ENCODE peak calls at places on chromosome 16, in five cellular contexts. One of them, this sample, is unnamed.

GRCh38 chr16:83882118-83882879 is 16.6 kb upstream of the MLYCD start:
- DNase-seq in H9: no peak
- DNase-seq in uterus: no peak
- DNase-seq in breast epithelium: no peak
- DNase-seq in colonic mucosa: no peak
- DNase-seq in this sample: no peak

GRCh38 chr16:81860867-81861266 is 81.8 kb downstream of the PLCG2 start:
- DNase-seq in H9: no peak
- DNase-seq in uterus: no peak
- DNase-seq in breast epithelium: no peak
- DNase-seq in colonic mucosa: no peak
- DNase-seq in this sample: no peak

GRCh38 chr16:31008154-31008950 is 2.1 kb downstream of the STX1B start:
- DNase-seq in H9: no peak
- DNase-seq in uterus: no peak
- DNase-seq in breast epithelium: no peak
- DNase-seq in colonic mucosa: no peak
- DNase-seq in this sample: no peak

GRCh38 chr16:54447606-54448440 is 161.2 kb upstream of the IRX3 start:
- DNase-seq in H9: no peak
- DNase-seq in uterus: no peak
- DNase-seq in breast epithelium: no peak
- DNase-seq in colonic mucosa: no peak
- DNase-seq in this sample: no peak

GRCh38 chr16:21101631-21102420 is 48.8 kb downstream of the DNAH3 start:
- DNase-seq in H9: peak
- DNase-seq in uterus: no peak
- DNase-seq in breast epithelium: no peak
- DNase-seq in colonic mucosa: no peak
- DNase-seq in this sample: no peak

GRCh38 chr16:76441391-76441790 is 164.2 kb downstream of the CNTNAP4 start:
- DNase-seq in H9: no peak
- DNase-seq in uterus: no peak
- DNase-seq in breast epithelium: no peak
- DNase-seq in colonic mucosa: no peak
- DNase-seq in this sample: no peak

GRCh38 chr16:12217341-12217740 is 240.8 kb downstream of the SNX29 start:
- DNase-seq in H9: no peak
- DNase-seq in uterus: no peak
- DNase-seq in breast epithelium: no peak
- DNase-seq in colonic mucosa: no peak
- DNase-seq in this sample: no peak

GRCh38 chr16:24758986-24759385 is 29.5 kb downstream of the TNRC6A start:
- DNase-seq in H9: no peak
- DNase-seq in uterus: no peak
- DNase-seq in breast epithelium: no peak
- DNase-seq in colonic mucosa: no peak
- DNase-seq in this sample: no peak

GRCh38 chr16:64311241-64311640 is 810.6 kb downstream of the CDH11 start:
- DNase-seq in H9: no peak
- DNase-seq in uterus: no peak
- DNase-seq in breast epithelium: no peak
- DNase-seq in colonic mucosa: no peak
- DNase-seq in this sample: no peak

GRCh38 chr16:391885-392335 is 5.1 kb upstream of the NME4 start:
- DNase-seq in H9: peak
- DNase-seq in uterus: no peak
- DNase-seq in breast epithelium: no peak
- DNase-seq in colonic mucosa: peak
- DNase-seq in this sample: peak

GRCh38 chr16:29765167-29766032 is 12.7 kb upstream of the ZG16 start:
- DNase-seq in H9: no peak
- DNase-seq in uterus: no peak
- DNase-seq in breast epithelium: no peak
- DNase-seq in colonic mucosa: peak
- DNase-seq in this sample: no peak

GRCh38 chr16:72715267-72715666 is 332.7 kb downstream of the ZFHX3 start:
- DNase-seq in H9: no peak
- DNase-seq in uterus: no peak
- DNase-seq in breast epithelium: no peak
- DNase-seq in colonic mucosa: no peak
- DNase-seq in this sample: no peak

GRCh38 chr16:26672206-26672605 is 394.5 kb upstream of the C16orf82 start:
- DNase-seq in H9: no peak
- DNase-seq in uterus: no peak
- DNase-seq in breast epithelium: no peak
- DNase-seq in colonic mucosa: no peak
- DNase-seq in this sample: no peak

GRCh38 chr16:69748694-69749345 is 5.9 kb downstream of the NOB1 start:
- DNase-seq in H9: no peak
- DNase-seq in uterus: no peak
- DNase-seq in breast epithelium: no peak
- DNase-seq in colonic mucosa: no peak
- DNase-seq in this sample: no peak

GRCh38 chr16:78505544-78506371 is 406.3 kb downstream of the WWOX start:
- DNase-seq in H9: peak
- DNase-seq in uterus: peak
- DNase-seq in breast epithelium: peak
- DNase-seq in colonic mucosa: peak
- DNase-seq in this sample: peak

GRCh38 chr16:61926766-61927165 is 109.5 kb downstream of the CDH8 start:
- DNase-seq in H9: no peak
- DNase-seq in uterus: no peak
- DNase-seq in breast epithelium: no peak
- DNase-seq in colonic mucosa: no peak
- DNase-seq in this sample: no peak

GRCh38 chr16:24114876-24115275 is 141.3 kb upstream of the CACNG3 start:
- DNase-seq in H9: no peak
- DNase-seq in uterus: no peak
- DNase-seq in breast epithelium: no peak
- DNase-seq in colonic mucosa: no peak
- DNase-seq in this sample: no peak

GRCh38 chr16:56259425-56259779 is 68.1 kb downstream of the GNAO1 start:
- DNase-seq in H9: no peak
- DNase-seq in uterus: no peak
- DNase-seq in breast epithelium: no peak
- DNase-seq in colonic mucosa: no peak
- DNase-seq in this sample: no peak

GRCh38 chr16:1093284-1094123 is 2.5 kb downstream of the C1QTNF8 start:
- DNase-seq in H9: peak
- DNase-seq in uterus: no peak
- DNase-seq in breast epithelium: no peak
- DNase-seq in colonic mucosa: no peak
- DNase-seq in this sample: no peak

GRCh38 chr16:57187508-57187854 is 1.4 kb downstream of the RSPRY1 start:
- DNase-seq in H9: no peak
- DNase-seq in uterus: no peak
- DNase-seq in breast epithelium: no peak
- DNase-seq in colonic mucosa: no peak
- DNase-seq in this sample: no peak

GRCh38 chr16:49698931-49699715 is 156.8 kb downstream of the ZNF423 start:
- DNase-seq in H9: no peak
- DNase-seq in uterus: peak
- DNase-seq in breast epithelium: no peak
- DNase-seq in colonic mucosa: no peak
- DNase-seq in this sample: peak

GRCh38 chr16:29029168-29029994 is 44.5 kb downstream of the LAT start:
- DNase-seq in H9: peak
- DNase-seq in uterus: no peak
- DNase-seq in breast epithelium: peak
- DNase-seq in colonic mucosa: peak
- DNase-seq in this sample: peak

GRCh38 chr16:69494993-69495392 is 70.6 kb downstream of the CYB5B start:
- DNase-seq in H9: peak
- DNase-seq in uterus: no peak
- DNase-seq in breast epithelium: no peak
- DNase-seq in colonic mucosa: peak
- DNase-seq in this sample: no peak

GRCh38 chr16:23903001-23903414 is 67.2 kb downstream of the PRKCB start:
- DNase-seq in H9: no peak
- DNase-seq in uterus: no peak
- DNase-seq in breast epithelium: no peak
- DNase-seq in colonic mucosa: no peak
- DNase-seq in this sample: no peak

GRCh38 chr16:55030944-55031343 is 100.3 kb downstream of the IRX5 start:
- DNase-seq in H9: no peak
- DNase-seq in uterus: no peak
- DNase-seq in breast epithelium: no peak
- DNase-seq in colonic mucosa: no peak
- DNase-seq in this sample: no peak

GRCh38 chr16:69921125-69921524 is 30.0 kb upstream of the CLEC18A start:
- DNase-seq in H9: no peak
- DNase-seq in uterus: no peak
- DNase-seq in breast epithelium: no peak
- DNase-seq in colonic mucosa: no peak
- DNase-seq in this sample: no peak

DNA sequence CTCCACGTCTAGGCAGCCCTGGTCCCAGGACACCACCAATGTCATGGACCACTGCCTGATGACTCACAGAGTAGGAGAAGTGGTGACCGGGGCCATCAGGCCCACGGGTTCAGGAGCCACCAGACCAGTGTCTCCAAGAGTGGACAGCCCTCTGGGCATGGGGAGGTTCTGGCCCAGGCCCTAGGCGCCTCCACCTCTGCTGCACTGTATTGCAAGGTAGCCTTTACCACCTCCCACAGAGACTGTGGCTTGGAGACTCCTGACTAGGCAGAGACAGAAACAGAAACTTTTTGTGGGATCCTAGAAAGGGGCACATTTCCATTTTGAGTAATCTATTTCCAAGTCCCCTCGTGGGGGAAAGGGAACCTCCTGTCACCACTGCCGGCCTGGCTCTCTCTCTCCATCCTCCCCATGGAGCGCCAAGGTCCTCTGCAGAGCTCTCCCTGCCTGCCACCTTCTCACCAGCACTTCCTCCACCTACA is 2.9 kb downstream of the CDIP1 start:
- DNase-seq in H9: no peak
- DNase-seq in uterus: no peak
- DNase-seq in breast epithelium: no peak
- DNase-seq in colonic mucosa: no peak
- DNase-seq in this sample: no peak
- H3K27ac ChIP-seq in H9: no peak
- H3K27ac ChIP-seq in uterus: no peak
- H3K27ac ChIP-seq in breast epithelium: no peak
- H3K27ac ChIP-seq in colonic mucosa: no peak
- H3K27ac ChIP-seq in this sample: peak

GRCh38 chr16:89341697-89342694 is 124.5 kb downstream of the ZNF778 start:
- DNase-seq in H9: no peak
- DNase-seq in uterus: no peak
- DNase-seq in breast epithelium: no peak
- DNase-seq in colonic mucosa: no peak
- DNase-seq in this sample: no peak

GRCh38 chr16:89343501-89344291 is 126.2 kb downstream of the ZNF778 start:
- DNase-seq in H9: no peak
- DNase-seq in uterus: no peak
- DNase-seq in breast epithelium: no peak
- DNase-seq in colonic mucosa: peak
- DNase-seq in this sample: no peak

GRCh38 chr16:89344846-89345577 is 127.5 kb downstream of the ZNF778 start:
- DNase-seq in H9: no peak
- DNase-seq in uterus: no peak
- DNase-seq in breast epithelium: no peak
- DNase-seq in colonic mucosa: no peak
- DNase-seq in this sample: no peak

GRCh38 chr16:89345663-89346150 is 128.2 kb downstream of the ZNF778 start:
- DNase-seq in H9: no peak
- DNase-seq in uterus: no peak
- DNase-seq in breast epithelium: no peak
- DNase-seq in colonic mucosa: no peak
- DNase-seq in this sample: no peak

DNA sequence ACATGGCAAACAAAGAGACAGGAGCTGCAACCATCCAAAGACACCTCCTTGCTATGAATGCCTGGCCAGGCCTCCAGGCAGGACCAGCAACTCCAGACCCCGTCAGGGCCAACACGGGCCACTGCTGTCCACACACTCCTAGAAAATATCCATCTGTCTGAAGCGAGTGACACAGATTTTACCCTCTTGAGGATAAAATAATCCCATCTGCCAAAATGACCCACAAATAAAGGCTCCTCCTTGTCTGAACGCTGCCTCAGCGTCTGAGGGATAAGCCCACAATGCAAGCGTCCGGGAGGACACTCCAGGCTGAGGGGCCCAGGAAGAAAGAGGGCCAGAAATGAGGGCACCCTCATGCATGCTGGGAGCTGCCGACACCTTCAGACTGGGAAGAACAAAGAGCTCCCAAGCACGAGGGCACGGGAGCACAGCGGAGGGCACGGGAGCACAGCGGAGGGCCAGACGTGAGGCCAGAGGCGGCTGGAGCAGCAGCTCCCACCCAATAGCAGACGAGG is 126.9 kb downstream of the ZNF778 start:
- DNase-seq in H9: no peak
- DNase-seq in uterus: no peak
- DNase-seq in breast epithelium: no peak
- DNase-seq in colonic mucosa: no peak
- DNase-seq in this sample: no peak
- H3K27ac ChIP-seq in H9: no peak
- H3K27ac ChIP-seq in uterus: no peak
- H3K27ac ChIP-seq in breast epithelium: no peak
- H3K27ac ChIP-seq in colonic mucosa: peak
- H3K27ac ChIP-seq in this sample: no peak

DNA sequence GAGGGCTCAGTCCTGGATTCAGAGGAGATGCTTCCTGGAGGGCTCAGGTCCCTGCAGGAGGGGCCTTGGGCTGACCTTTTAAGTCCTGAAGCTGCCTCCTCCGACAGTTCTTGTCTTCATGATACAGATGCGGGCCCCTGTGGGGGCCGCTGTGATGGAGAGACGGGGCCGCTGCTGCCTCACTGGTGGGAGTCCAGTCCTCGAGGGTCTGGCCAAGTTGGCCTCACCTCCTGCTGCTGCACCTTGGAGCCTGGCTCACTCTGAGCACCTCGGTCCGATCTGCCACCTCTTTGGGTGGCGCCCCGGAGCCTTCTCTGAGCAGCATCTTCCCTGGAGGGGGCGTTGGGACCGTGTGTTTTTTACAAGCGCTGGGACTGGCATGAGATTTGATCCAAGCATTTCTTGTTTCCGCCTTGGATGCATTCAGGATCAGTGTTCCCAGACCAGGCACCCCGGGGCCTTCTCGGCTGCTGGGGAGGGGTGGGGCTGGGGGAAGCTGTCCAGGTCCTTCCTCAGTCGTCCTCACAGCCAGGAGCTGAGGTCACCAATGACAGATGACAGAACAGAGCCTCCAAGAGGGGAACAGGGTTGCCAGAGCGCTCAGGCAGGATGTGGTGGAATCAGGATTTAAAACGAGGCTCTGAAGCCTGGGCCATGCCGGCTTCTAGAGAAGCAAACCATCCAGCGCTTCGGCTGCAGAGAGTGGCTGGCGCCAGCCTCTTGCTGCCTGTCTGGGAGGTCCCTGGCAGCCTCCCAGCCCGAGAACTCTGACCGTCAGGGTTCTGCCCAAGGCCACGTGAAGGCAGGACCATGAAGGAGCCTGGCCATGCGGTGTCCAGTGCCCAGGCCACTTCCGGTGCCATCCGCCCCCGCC is 78.9 kb downstream of the KLHDC4 start:
- DNase-seq in H9: no peak
- DNase-seq in uterus: no peak
- DNase-seq in breast epithelium: no peak
- DNase-seq in colonic mucosa: no peak
- DNase-seq in this sample: no peak
- H3K27ac ChIP-seq in H9: no peak
- H3K27ac ChIP-seq in uterus: no peak
- H3K27ac ChIP-seq in breast epithelium: no peak
- H3K27ac ChIP-seq in colonic mucosa: no peak
- H3K27ac ChIP-seq in this sample: no peak

GRCh38 chr16:17224859-17225258 is 245.9 kb downstream of the XYLT1 start:
- DNase-seq in H9: no peak
- DNase-seq in uterus: peak
- DNase-seq in breast epithelium: no peak
- DNase-seq in colonic mucosa: peak
- DNase-seq in this sample: no peak
- H3K27ac ChIP-seq in H9: no peak
- H3K27ac ChIP-seq in uterus: peak
- H3K27ac ChIP-seq in breast epithelium: no peak
- H3K27ac ChIP-seq in colonic mucosa: no peak
- H3K27ac ChIP-seq in this sample: peak

This sample was measured in suprapubic skin.